ENCODE peak calls at places on chromosomes 16 and 17, in seven cellular contexts. T is NT2/D1; M is heart left ventricle; X is activated T-helper 2 cell treated with anti-CD3 and anti-CD28 coated beads, Interferon-gamma antibody, Interleukin-2, Interleukin-4, amounts not matched to agents 10 μg/mL and 5 μg/mL and 100 μg/mL, durations not matched to agents 14 hours and 24 hours and 36 hours; B is T-helper 2 cell; O is ACHN; L is stimulated activated CD8-positive, alpha-beta memory T cell treated with anti-CD3 and anti-CD28 coated beads, Interleukin-4, amount 100 ng/mL, for 24 hours. P is an unnamed sample.

GRCh38 chr17:45311762-45312476 is 4.9 kb downstream of the MAP3K14 start:
- DNase-seq in M (peak; percentile 80), L (peak; percentile 69), T (no peak), O (peak; percentile 58), B (peak; percentile 45), X (peak; percentile 80), P (peak; percentile 78)

GRCh38 chr17:75927286-75927922 is 13.4 kb downstream of the FBF1 start:
- DNase-seq in X (no peak), T (no peak), O (peak; percentile 19), M (no peak), B (no peak), L (no peak), P (no peak)

GRCh38 chr16:8620535-8620934 is 963 bp upstream of the METTL22 start:
- DNase-seq in T (no peak), L (no peak), O (no peak), B (no peak), X (no peak), M (no peak), P (no peak)

GRCh38 chr17:46121841-46122485 is 71.3 kb downstream of the KANSL1 start:
- DNase-seq in B (no peak), X (no peak), L (no peak), T (no peak), M (no peak), O (no peak), P (no peak)

GRCh38 chr17:75610103-75610984 is 22.7 kb downstream of the MYO15B start:
- DNase-seq in B (no peak), O (peak; percentile 20), L (no peak), T (no peak), M (no peak), X (no peak), P (no peak)

GRCh38 chr17:4199818-4200402 is 56.9 kb downstream of the CYB5D2 start:
- DNase-seq in M (no peak), L (no peak), B (peak; percentile 10), X (no peak), T (peak; percentile 32), O (peak; percentile 55), P (no peak)

GRCh38 chr17:30716461-30717289 is 107.8 kb downstream of the CRLF3 start:
- DNase-seq in M (no peak), B (no peak), O (peak; percentile 39), L (no peak), T (no peak), X (no peak), P (no peak)

GRCh38 chr17:27840688-27841087 is 40.4 kb upstream of the NOS2 start:
- DNase-seq in M (no peak), B (no peak), L (no peak), X (no peak), T (no peak), O (no peak), P (no peak)

GRCh38 chr17:50205111-50205821 is 3.8 kb upstream of the COL1A1 start:
- DNase-seq in X (no peak), B (no peak), T (no peak), O (no peak), L (no peak), M (peak; percentile 61), P (peak; percentile 77)

GRCh38 chr17:35764123-35764991 is 3.7 kb downstream of the C17orf50 start:
- DNase-seq in M (peak; percentile 84), T (peak; percentile 87), X (peak; percentile 81), O (peak; percentile 94), L (peak; percentile 82), B (peak; percentile 77), P (peak; percentile 92)

GRCh38 chr17:64281962-64282752 is 19.1 kb upstream of the TEX2 start:
- DNase-seq in B (peak; percentile 26), M (peak; percentile 63), L (peak; percentile 11), O (peak; percentile 71), X (peak; percentile 30), T (peak; percentile 49), P (no peak)

GRCh38 chr16:87127061-87127765 is 190.0 kb downstream of the C16orf95 start:
- DNase-seq in O (no peak), M (no peak), T (no peak), L (no peak), X (no peak), B (no peak), P (peak; percentile 75)

GRCh38 chr17:44906010-44906646 is 6.9 kb upstream of the EFTUD2 start:
- DNase-seq in L (no peak), T (no peak), B (no peak), M (no peak), O (peak; percentile 92), X (no peak), P (no peak)

GRCh38 chr16:30351001-30351441 is 4.1 kb downstream of the CD2BP2 start:
- DNase-seq in M (no peak), B (no peak), X (no peak), L (no peak), O (no peak), T (no peak), P (no peak)

GRCh38 chr16:47320546-47321315 is 140.1 kb downstream of the ITFG1 start:
- DNase-seq in X (no peak), T (no peak), O (no peak), M (no peak), B (no peak), L (no peak), P (no peak)

GRCh38 chr17:47218896-47219430 is 9.8 kb downstream of the MYL4 start:
- DNase-seq in B (no peak), L (no peak), X (no peak), M (no peak), T (no peak), O (no peak), P (no peak)

P was measured in tibial artery.